ENCODE peak calls at places on chromosomes 5 and 9, in five cellular contexts. O is GM12878, Z is hepatocyte, A is fibroblast of lung, S is upper lobe of right lung. L is an unnamed sample.

GRCh38 chr5:149639718-149640117 is 58.4 kb downstream of the ARHGEF37 start:
- DNase-seq in O (no peak), Z (no peak), A (no peak), S (no peak), L (no peak)

GRCh38 chr5:10914741-10915480 is 153.9 kb upstream of the DAP start:
- DNase-seq in O (no peak), Z (no peak), A (peak), S (no peak), L (no peak)

GRCh38 chr5:18687429-18687828 is 1053.2 kb downstream of the TAF11L14 start:
- DNase-seq in O (no peak), Z (no peak), A (no peak), S (no peak), L (no peak)

GRCh38 chr5:57499262-57500050 is 16.8 kb upstream of the ACTBL2 start:
- DNase-seq in O (peak), Z (peak), A (peak), S (no peak), L (no peak)

GRCh38 chr5:760363-761205 is 23.9 kb downstream of the ZDHHC11B start:
- DNase-seq in O (no peak), Z (peak), A (no peak), S (peak), L (peak)

GRCh38 chr9:20569525-20569924 is 52.8 kb downstream of the MLLT3 start:
- DNase-seq in O (no peak), Z (peak), A (no peak), S (no peak), L (no peak)

GRCh38 chr5:93621340-93621872 is 38.4 kb downstream of the NR2F1 start:
- DNase-seq in O (no peak), Z (peak), A (peak), S (peak), L (peak)

GRCh38 chr9:120175031-120175430 is 404.9 kb downstream of the CDK5RAP2 start:
- DNase-seq in O (no peak), Z (no peak), A (no peak), S (no peak), L (peak)

GRCh38 chr9:10238087-10238486 is 374.7 kb downstream of the PTPRD start:
- DNase-seq in O (no peak), Z (no peak), A (no peak), S (no peak), L (no peak)

GRCh38 chr5:89268460-89268859 is 385.5 kb upstream of the MEF2C start:
- DNase-seq in O (peak), Z (no peak), A (no peak), S (no peak), L (no peak)

GRCh38 chr5:95984287-95984938 is 22.8 kb upstream of the ELL2 start:
- DNase-seq in O (no peak), Z (no peak), A (peak), S (no peak), L (no peak)

GRCh38 chr9:34123682-34124081 is 2.8 kb downstream of the DCAF12 start:
- DNase-seq in O (peak), Z (no peak), A (no peak), S (no peak), L (no peak)

GRCh38 chr5:594241-594860 is 17.8 kb upstream of the CEP72 start:
- DNase-seq in O (no peak), Z (no peak), A (no peak), S (peak), L (peak)

GRCh38 chr5:109413463-109413862 is 3.7 kb upstream of the PJA2 start:
- DNase-seq in O (no peak), Z (peak), A (peak), S (no peak), L (no peak)

GRCh38 chr5:65072836-65073620 is 304.3 kb downstream of the CWC27 start:
- DNase-seq in O (no peak), Z (peak), A (peak), S (no peak), L (no peak)

GRCh38 chr5:35859101-35859661 is 2.5 kb downstream of the IL7R start:
- DNase-seq in O (no peak), Z (no peak), A (peak), S (no peak), L (no peak)

GRCh38 chr5:52774005-52774410 is 13.7 kb upstream of the ITGA1 start:
- DNase-seq in O (no peak), Z (no peak), A (no peak), S (no peak), L (no peak)

GRCh38 chr5:43150748-43151147 is 30.0 kb downstream of the ZNF131 start:
- DNase-seq in O (no peak), Z (no peak), A (no peak), S (no peak), L (no peak)

GRCh38 chr5:128778474-128778873 is 186.8 kb upstream of the SLC27A6 start:
- DNase-seq in O (no peak), Z (no peak), A (peak), S (no peak), L (no peak)

GRCh38 chr5:127410906-127411780 is 106.3 kb upstream of the PRRC1 start:
- DNase-seq in O (peak), Z (no peak), A (no peak), S (no peak), L (no peak)

GRCh38 chr5:127961764-127962148 is 121.8 kb upstream of the SLC12A2 start:
- DNase-seq in O (no peak), Z (no peak), A (no peak), S (no peak), L (no peak)

GRCh38 chr5:172005708-172006377 is 595 bp downstream of the FBXW11 start:
- DNase-seq in O (no peak), Z (peak), A (peak), S (peak), L (no peak)

GRCh38 chr9:135479469-135480052 is at the start of gene PPP1R26:
- DNase-seq in O (no peak), Z (peak), A (no peak), S (peak), L (no peak)

GRCh38 chr9:135480071-135480941 is 724 bp downstream of the PPP1R26 start:
- DNase-seq in O (no peak), Z (peak), A (peak), S (peak), L (no peak)

GRCh38 chr9:135478191-135478590 is 1.4 kb upstream of the PPP1R26 start:
- DNase-seq in O (no peak), Z (no peak), A (no peak), S (no peak), L (no peak)

GRCh38 chr9:135480942-135481315 is 1.3 kb downstream of the PPP1R26 start:
- DNase-seq in O (no peak), Z (no peak), A (no peak), S (no peak), L (no peak)

GRCh38 chr9:135478858-135479468 is 619 bp upstream of the PPP1R26 start:
- DNase-seq in O (no peak), Z (peak), A (no peak), S (peak), L (no peak)
- H3K4me3 ChIP-seq in O (no peak), Z (peak), A (no peak), S (peak), L (peak)

GRCh38 chr9:92610470-92611420 is 59.2 kb downstream of the IPPK start:
- DNase-seq in O (no peak), Z (no peak), A (no peak), S (no peak), L (no peak)

GRCh38 chr9:92611621-92612275 is 58.2 kb downstream of the IPPK start:
- DNase-seq in O (no peak), Z (no peak), A (no peak), S (no peak), L (no peak)

GRCh38 chr9:92613268-92614122 is 56.4 kb downstream of the IPPK start:
- DNase-seq in O (no peak), Z (no peak), A (no peak), S (no peak), L (no peak)

GRCh38 chr9:92612816-92613215 is 57.1 kb downstream of the IPPK start:
- DNase-seq in O (no peak), Z (no peak), A (no peak), S (no peak), L (no peak)

GRCh38 chr9:92612292-92612691 is 57.6 kb downstream of the IPPK start:
- DNase-seq in O (no peak), Z (no peak), A (no peak), S (no peak), L (no peak)
- H3K27ac ChIP-seq in O (no peak), Z (no peak), A (no peak), S (no peak), L (no peak)

GRCh38 chr9:23153058-23153457 is 673.0 kb downstream of the ELAVL2 start:
- DNase-seq in O (no peak), Z (no peak), A (no peak), S (no peak), L (no peak)
- TF ChIP-seq CTCF in O (peak), Z (no peak), A (no peak), S (no peak), L (no peak)

DNA sequence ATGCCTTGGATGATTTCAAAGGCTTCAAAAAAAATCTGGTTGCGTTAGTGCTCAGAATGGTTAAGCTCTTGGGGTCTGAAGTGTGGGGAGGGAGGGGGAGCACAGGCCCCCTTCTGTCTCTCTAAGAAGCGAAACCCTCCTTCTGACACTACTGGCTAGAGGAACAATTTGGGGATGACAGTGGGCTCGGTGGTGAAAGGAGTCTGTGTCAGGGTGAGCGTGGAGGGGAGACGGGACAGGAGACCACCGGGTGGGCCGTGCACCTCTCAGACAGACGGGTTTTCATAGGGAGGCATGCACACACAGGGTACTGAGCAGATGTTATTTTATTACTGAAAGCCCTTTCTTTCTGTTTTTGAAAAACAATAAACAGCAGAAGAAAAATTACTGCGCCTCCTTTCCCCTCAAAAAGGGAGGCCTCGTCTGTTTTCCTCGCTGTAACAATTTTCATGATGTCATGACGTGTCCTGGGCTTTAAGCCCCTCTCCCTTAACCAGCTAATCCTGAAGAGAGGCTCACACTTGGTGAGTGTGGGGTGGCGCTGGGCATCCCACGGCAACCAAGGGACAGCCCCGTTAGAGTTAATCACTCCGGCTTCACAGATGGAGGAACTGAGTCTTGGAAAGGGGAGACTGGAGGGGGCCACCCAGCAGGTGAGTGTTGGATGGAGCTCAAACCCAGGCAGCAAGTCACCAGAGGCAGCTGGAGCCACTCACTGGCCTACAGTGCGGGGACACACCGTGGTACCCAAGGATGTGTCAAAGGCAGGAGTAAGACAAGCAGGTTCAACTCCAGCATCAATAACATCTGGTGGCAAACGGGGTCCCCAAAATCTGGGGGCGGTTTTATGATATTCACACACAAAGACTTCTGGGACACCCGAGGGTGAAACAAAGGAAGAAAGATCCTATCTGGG is 53.4 kb downstream of the PTCH1 start:
- DNase-seq in O (no peak), Z (no peak), A (no peak), S (no peak), L (no peak)
- H3K4me3 ChIP-seq in O (peak), Z (no peak), A (peak), S (peak), L (peak)

GRCh38 chr5:55432549-55432948 is 102.2 kb downstream of the PLPP1 start:
- DNase-seq in O (no peak), Z (no peak), A (no peak), S (no peak), L (no peak)
- H3K27ac ChIP-seq in O (no peak), Z (no peak), A (no peak), S (no peak), L (no peak)

GRCh38 chr9:114047717-114048116 is 30.4 kb downstream of the AMBP start:
- DNase-seq in O (no peak), Z (no peak), A (no peak), S (no peak), L (peak)
- TF ChIP-seq CTCF in O (peak), Z (peak), A (no peak), S (peak), L (no peak)

GRCh38 chr9:124008855-124009834 is 2.4 kb upstream of the LHX2 start:
- DNase-seq in O (no peak), Z (no peak), A (no peak), S (peak), L (no peak)
- H3K4me3 ChIP-seq in O (peak), Z (no peak), A (no peak), S (no peak), L (peak)

GRCh38 chr9:16192403-16193017 is 639.7 kb downstream of the CCDC171 start:
- DNase-seq in O (no peak), Z (no peak), A (peak), S (no peak), L (no peak)

GRCh38 chr9:16196206-16196605 is 643.4 kb downstream of the CCDC171 start:
- DNase-seq in O (no peak), Z (no peak), A (peak), S (no peak), L (no peak)

GRCh38 chr9:16191237-16191636 is 638.4 kb downstream of the CCDC171 start:
- DNase-seq in O (no peak), Z (no peak), A (no peak), S (no peak), L (no peak)

GRCh38 chr9:16197578-16198370 is 644.9 kb downstream of the CCDC171 start:
- DNase-seq in O (no peak), Z (peak), A (peak), S (no peak), L (no peak)

DNA sequence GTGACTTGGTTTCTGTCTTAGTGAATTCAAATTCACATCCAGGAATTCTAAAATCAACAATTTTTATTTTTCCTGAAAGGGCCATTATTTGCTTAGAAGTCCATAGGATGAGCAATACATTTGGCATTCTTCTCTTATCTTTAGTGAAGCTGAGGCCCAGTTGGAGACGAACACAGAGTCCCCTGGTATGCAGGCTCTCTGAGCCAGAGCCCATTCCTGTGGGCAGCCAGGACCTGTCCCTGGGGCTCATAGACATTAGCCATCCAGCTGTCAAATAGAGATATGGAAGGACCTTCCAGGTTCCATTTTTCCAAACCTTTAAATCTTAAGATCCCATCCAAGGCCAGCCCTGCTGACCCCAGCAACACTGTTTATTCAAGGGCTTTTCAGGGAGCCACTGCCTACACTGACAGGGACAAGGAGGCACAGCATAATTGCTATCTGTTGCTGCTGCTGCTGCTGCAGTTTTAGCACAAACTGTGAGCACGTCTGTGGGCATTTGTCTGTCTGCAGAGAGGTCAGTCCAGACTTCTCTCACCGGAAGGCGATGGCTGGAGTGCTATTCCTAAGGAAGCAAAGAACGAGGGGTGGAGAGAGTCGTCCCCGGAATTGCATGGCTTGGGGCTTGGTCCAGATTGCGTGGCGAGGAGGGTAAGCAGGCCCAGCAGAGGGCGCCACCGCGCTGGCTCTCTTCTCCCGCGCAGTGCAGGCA is 639.0 kb downstream of the CCDC171 start:
- DNase-seq in O (no peak), Z (peak), A (peak), S (peak), L (peak)
- H3K27ac ChIP-seq in O (no peak), Z (peak), A (peak), S (no peak), L (peak)